ENCODE peak calls at places on chromosomes 3 and 15, in seven cellular contexts. One of them, this sample, is unnamed.

GRCh38 chr3:143240921-143241320 is 121.3 kb downstream of the CHST2 start:
- DNase-seq in AG04449: no peak
- DNase-seq in lower leg skin: no peak
- DNase-seq in CD8-positive, alpha-beta T cell: no peak
- DNase-seq in stomach: no peak
- DNase-seq in dorsolateral prefrontal cortex: no peak
- DNase-seq in body of pancreas: no peak
- DNase-seq in this sample: no peak

GRCh38 chr3:186381424-186382216 is 19.6 kb upstream of the DGKG start:
- DNase-seq in AG04449: no peak
- DNase-seq in lower leg skin: no peak
- DNase-seq in CD8-positive, alpha-beta T cell: no peak
- DNase-seq in stomach: no peak
- DNase-seq in dorsolateral prefrontal cortex: no peak
- DNase-seq in body of pancreas: peak; percentile 21
- DNase-seq in this sample: no peak

GRCh38 chr3:111723293-111723963 is 128.3 kb upstream of the ZBED2 start:
- DNase-seq in AG04449: peak; percentile 66
- DNase-seq in lower leg skin: no peak
- DNase-seq in CD8-positive, alpha-beta T cell: no peak
- DNase-seq in stomach: no peak
- DNase-seq in dorsolateral prefrontal cortex: no peak
- DNase-seq in body of pancreas: no peak
- DNase-seq in this sample: no peak

GRCh38 chr15:62110000-62110851 is 43.4 kb downstream of the C2CD4A start:
- DNase-seq in AG04449: no peak
- DNase-seq in lower leg skin: no peak
- DNase-seq in CD8-positive, alpha-beta T cell: no peak
- DNase-seq in stomach: no peak
- DNase-seq in dorsolateral prefrontal cortex: no peak
- DNase-seq in body of pancreas: peak; percentile 62
- DNase-seq in this sample: no peak

GRCh38 chr3:3027976-3028567 is 82.1 kb downstream of the IL5RA start:
- DNase-seq in AG04449: no peak
- DNase-seq in lower leg skin: no peak
- DNase-seq in CD8-positive, alpha-beta T cell: no peak
- DNase-seq in stomach: no peak
- DNase-seq in dorsolateral prefrontal cortex: no peak
- DNase-seq in body of pancreas: no peak
- DNase-seq in this sample: no peak

GRCh38 chr3:123620338-123620737 is 35.5 kb upstream of the HACD2 start:
- DNase-seq in AG04449: peak; percentile 34
- DNase-seq in lower leg skin: no peak
- DNase-seq in CD8-positive, alpha-beta T cell: no peak
- DNase-seq in stomach: no peak
- DNase-seq in dorsolateral prefrontal cortex: no peak
- DNase-seq in body of pancreas: no peak
- DNase-seq in this sample: no peak

GRCh38 chr15:73325191-73325980 is 43.4 kb downstream of the HCN4 start:
- DNase-seq in AG04449: no peak
- DNase-seq in lower leg skin: no peak
- DNase-seq in CD8-positive, alpha-beta T cell: no peak
- DNase-seq in stomach: no peak
- DNase-seq in dorsolateral prefrontal cortex: no peak
- DNase-seq in body of pancreas: no peak
- DNase-seq in this sample: peak; percentile 12

GRCh38 chr3:114384558-114384903 is 90.7 kb downstream of the TIGIT start:
- DNase-seq in AG04449: no peak
- DNase-seq in lower leg skin: no peak
- DNase-seq in CD8-positive, alpha-beta T cell: no peak
- DNase-seq in stomach: no peak
- DNase-seq in dorsolateral prefrontal cortex: no peak
- DNase-seq in body of pancreas: no peak
- DNase-seq in this sample: no peak

GRCh38 chr15:47003568-47003967 is 713.7 kb upstream of the SEMA6D start:
- DNase-seq in AG04449: no peak
- DNase-seq in lower leg skin: no peak
- DNase-seq in CD8-positive, alpha-beta T cell: no peak
- DNase-seq in stomach: no peak
- DNase-seq in dorsolateral prefrontal cortex: no peak
- DNase-seq in body of pancreas: no peak
- DNase-seq in this sample: peak; percentile 10

GRCh38 chr15:90814193-90814811 is 54.1 kb upstream of the FURIN start:
- DNase-seq in AG04449: no peak
- DNase-seq in lower leg skin: peak; percentile 65
- DNase-seq in CD8-positive, alpha-beta T cell: no peak
- DNase-seq in stomach: peak; percentile 35
- DNase-seq in dorsolateral prefrontal cortex: no peak
- DNase-seq in body of pancreas: peak; percentile 31
- DNase-seq in this sample: no peak

GRCh38 chr15:63498815-63499549 is 5.4 kb upstream of the USP3 start:
- DNase-seq in AG04449: no peak
- DNase-seq in lower leg skin: no peak
- DNase-seq in CD8-positive, alpha-beta T cell: no peak
- DNase-seq in stomach: no peak
- DNase-seq in dorsolateral prefrontal cortex: no peak
- DNase-seq in body of pancreas: no peak
- DNase-seq in this sample: no peak

GRCh38 chr3:197289726-197290125 is 8.7 kb downstream of the DLG1 start:
- DNase-seq in AG04449: no peak
- DNase-seq in lower leg skin: no peak
- DNase-seq in CD8-positive, alpha-beta T cell: no peak
- DNase-seq in stomach: no peak
- DNase-seq in dorsolateral prefrontal cortex: no peak
- DNase-seq in body of pancreas: no peak
- DNase-seq in this sample: no peak

GRCh38 chr3:174333640-174334039 is 525.5 kb upstream of the NAALADL2 start:
- DNase-seq in AG04449: no peak
- DNase-seq in lower leg skin: no peak
- DNase-seq in CD8-positive, alpha-beta T cell: no peak
- DNase-seq in stomach: no peak
- DNase-seq in dorsolateral prefrontal cortex: no peak
- DNase-seq in body of pancreas: no peak
- DNase-seq in this sample: no peak

GRCh38 chr15:98649621-98649995 is 1.3 kb downstream of the IGF1R start:
- DNase-seq in AG04449: no peak
- DNase-seq in lower leg skin: peak; percentile 92
- DNase-seq in CD8-positive, alpha-beta T cell: no peak
- DNase-seq in stomach: peak; percentile 53
- DNase-seq in dorsolateral prefrontal cortex: no peak
- DNase-seq in body of pancreas: peak; percentile 51
- DNase-seq in this sample: peak; percentile 47
- TF ChIP-seq CTCF in AG04449: no peak
- TF ChIP-seq CTCF in lower leg skin: no peak
- TF ChIP-seq CTCF in CD8-positive, alpha-beta T cell: no peak
- TF ChIP-seq CTCF in stomach: peak; percentile 15
- TF ChIP-seq CTCF in dorsolateral prefrontal cortex: peak; percentile 31
- TF ChIP-seq CTCF in body of pancreas: peak; percentile 39
- TF ChIP-seq CTCF in this sample: peak; percentile 21

GRCh38 chr3:32454731-32455608 is 47.7 kb downstream of the CMTM6 start:
- DNase-seq in AG04449: no peak
- DNase-seq in lower leg skin: no peak
- DNase-seq in CD8-positive, alpha-beta T cell: peak; percentile 45
- DNase-seq in stomach: peak; percentile 10
- DNase-seq in dorsolateral prefrontal cortex: no peak
- DNase-seq in body of pancreas: no peak
- DNase-seq in this sample: no peak

GRCh38 chr3:32453346-32453745 is 49.3 kb downstream of the CMTM6 start:
- DNase-seq in AG04449: peak; percentile 82
- DNase-seq in lower leg skin: no peak
- DNase-seq in CD8-positive, alpha-beta T cell: no peak
- DNase-seq in stomach: no peak
- DNase-seq in dorsolateral prefrontal cortex: no peak
- DNase-seq in body of pancreas: no peak
- DNase-seq in this sample: no peak

GRCh38 chr3:32455609-32456428 is 46.8 kb downstream of the CMTM6 start:
- DNase-seq in AG04449: no peak
- DNase-seq in lower leg skin: no peak
- DNase-seq in CD8-positive, alpha-beta T cell: no peak
- DNase-seq in stomach: peak; percentile 17
- DNase-seq in dorsolateral prefrontal cortex: no peak
- DNase-seq in body of pancreas: no peak
- DNase-seq in this sample: no peak

GRCh38 chr3:32452009-32452408 is 50.6 kb downstream of the CMTM6 start:
- DNase-seq in AG04449: no peak
- DNase-seq in lower leg skin: no peak
- DNase-seq in CD8-positive, alpha-beta T cell: peak; percentile 27
- DNase-seq in stomach: peak; percentile 22
- DNase-seq in dorsolateral prefrontal cortex: no peak
- DNase-seq in body of pancreas: no peak
- DNase-seq in this sample: no peak

DNA sequence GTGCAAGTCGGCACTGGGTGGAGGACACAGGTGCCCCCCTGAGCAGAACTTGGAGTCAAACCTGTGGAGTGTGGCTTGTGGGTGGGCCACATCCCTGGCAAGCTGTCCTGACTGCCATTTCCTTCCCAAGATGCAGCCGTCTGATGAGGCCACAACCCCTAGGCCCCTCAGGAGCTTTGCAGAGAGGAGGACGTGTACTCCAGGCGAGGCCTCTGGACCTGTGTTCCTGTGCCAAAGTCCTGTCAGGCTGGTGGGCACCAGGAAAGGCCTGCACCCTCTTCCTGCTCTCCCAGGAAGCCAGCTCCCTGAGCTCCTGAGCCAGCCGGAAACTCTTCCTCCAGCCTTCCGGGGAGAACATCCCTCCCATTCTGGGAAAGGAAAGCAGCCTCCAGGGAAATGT is 48.5 kb downstream of the CMTM6 start:
- DNase-seq in AG04449: no peak
- DNase-seq in lower leg skin: no peak
- DNase-seq in CD8-positive, alpha-beta T cell: peak; percentile 44
- DNase-seq in stomach: peak; percentile 20
- DNase-seq in dorsolateral prefrontal cortex: no peak
- DNase-seq in body of pancreas: no peak
- DNase-seq in this sample: no peak
- H3K4me3 ChIP-seq in AG04449: no peak overlapping the region
- H3K4me3 ChIP-seq in lower leg skin: no peak overlapping the region
- H3K4me3 ChIP-seq in CD8-positive, alpha-beta T cell: no peak overlapping the region
- H3K4me3 ChIP-seq in stomach: no peak overlapping the region
- H3K4me3 ChIP-seq in dorsolateral prefrontal cortex: no peak overlapping the region
- H3K4me3 ChIP-seq in body of pancreas: no peak overlapping the region
- H3K4me3 ChIP-seq in this sample: no peak overlapping the region

GRCh38 chr15:101017041-101017754 is 98.0 kb downstream of the LRRK1 start:
- DNase-seq in AG04449: no peak
- DNase-seq in lower leg skin: peak; percentile 75
- DNase-seq in CD8-positive, alpha-beta T cell: peak; percentile 31
- DNase-seq in stomach: no peak
- DNase-seq in dorsolateral prefrontal cortex: no peak
- DNase-seq in body of pancreas: no peak
- DNase-seq in this sample: no peak
- TF ChIP-seq CTCF in AG04449: no peak
- TF ChIP-seq CTCF in lower leg skin: no peak
- TF ChIP-seq CTCF in CD8-positive, alpha-beta T cell: no peak
- TF ChIP-seq CTCF in stomach: no peak
- TF ChIP-seq CTCF in dorsolateral prefrontal cortex: no peak
- TF ChIP-seq CTCF in body of pancreas: no peak
- TF ChIP-seq CTCF in this sample: no peak

GRCh38 chr3:184581331-184582210 is 20.0 kb downstream of the EPHB3 start:
- DNase-seq in AG04449: no peak
- DNase-seq in lower leg skin: no peak
- DNase-seq in CD8-positive, alpha-beta T cell: no peak
- DNase-seq in stomach: no peak
- DNase-seq in dorsolateral prefrontal cortex: no peak
- DNase-seq in body of pancreas: no peak
- DNase-seq in this sample: peak; percentile 81

GRCh38 chr3:184582583-184582982 is 21.0 kb downstream of the EPHB3 start:
- DNase-seq in AG04449: no peak
- DNase-seq in lower leg skin: no peak
- DNase-seq in CD8-positive, alpha-beta T cell: no peak
- DNase-seq in stomach: no peak
- DNase-seq in dorsolateral prefrontal cortex: no peak
- DNase-seq in body of pancreas: no peak
- DNase-seq in this sample: no peak

GRCh38 chr3:184583345-184584000 is 21.9 kb downstream of the EPHB3 start:
- DNase-seq in AG04449: no peak
- DNase-seq in lower leg skin: no peak
- DNase-seq in CD8-positive, alpha-beta T cell: no peak
- DNase-seq in stomach: no peak
- DNase-seq in dorsolateral prefrontal cortex: peak; percentile 55
- DNase-seq in body of pancreas: no peak
- DNase-seq in this sample: no peak

GRCh38 chr3:184584001-184584891 is 22.7 kb downstream of the EPHB3 start:
- DNase-seq in AG04449: no peak
- DNase-seq in lower leg skin: peak; percentile 88
- DNase-seq in CD8-positive, alpha-beta T cell: no peak
- DNase-seq in stomach: no peak
- DNase-seq in dorsolateral prefrontal cortex: no peak
- DNase-seq in body of pancreas: no peak
- DNase-seq in this sample: no peak

DNA sequence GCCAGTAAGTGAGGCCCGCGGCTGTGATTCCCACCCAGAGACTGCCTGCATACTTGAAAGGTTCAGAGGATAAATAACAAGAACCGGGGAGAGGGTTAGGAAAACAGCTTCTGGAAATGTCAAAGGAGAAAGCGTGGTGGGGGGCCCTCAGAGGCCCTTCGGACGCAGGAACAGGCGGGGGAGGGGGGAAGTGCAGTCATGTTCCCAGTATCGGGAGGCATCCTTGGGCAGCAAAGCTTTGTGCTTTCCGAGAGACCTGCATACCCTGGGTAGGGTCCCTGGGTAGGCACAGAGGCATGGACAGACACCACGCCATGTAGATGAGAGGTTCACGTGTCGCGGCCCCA is 21.4 kb downstream of the EPHB3 start:
- DNase-seq in AG04449: no peak
- DNase-seq in lower leg skin: no peak
- DNase-seq in CD8-positive, alpha-beta T cell: no peak
- DNase-seq in stomach: no peak
- DNase-seq in dorsolateral prefrontal cortex: no peak
- DNase-seq in body of pancreas: no peak
- DNase-seq in this sample: no peak
- H3K4me3 ChIP-seq in AG04449: peak overlapping the region; percentile 29
- H3K4me3 ChIP-seq in lower leg skin: peak overlapping the region; percentile 23
- H3K4me3 ChIP-seq in CD8-positive, alpha-beta T cell: no peak overlapping the region
- H3K4me3 ChIP-seq in stomach: peak overlapping the region; percentile 51
- H3K4me3 ChIP-seq in dorsolateral prefrontal cortex: peak overlapping the region; percentile 66
- H3K4me3 ChIP-seq in body of pancreas: no peak overlapping the region
- H3K4me3 ChIP-seq in this sample: no peak overlapping the region